ENCODE peak calls at places on chromosome 12, in six cellular contexts. One of them, this sample, is unnamed.

GRCh38 chr12:4277856-4278581 is 4.5 kb downstream of the CCND2 start:
- DNase-seq in posterior vena cava: no peak
- DNase-seq in uterus: no peak
- DNase-seq in activated T-cell treated with anti-CD3 and anti-CD28 coated beads for 24 hours: no peak
- DNase-seq in NCI-H1417 treated with DMSO at 0.1 percent for 48 hours: no peak
- DNase-seq in AML-193: no peak
- DNase-seq in this sample: no peak

GRCh38 chr12:96516472-96517417 is 27.4 kb downstream of the CFAP54 start:
- DNase-seq in posterior vena cava: peak; percentile 92
- DNase-seq in NCI-H1417 treated with DMSO at 0.1 percent for 48 hours: no peak
- DNase-seq in activated T-cell treated with anti-CD3 and anti-CD28 coated beads for 24 hours: peak; percentile 75
- DNase-seq in AML-193: peak; percentile 72
- DNase-seq in uterus: peak; percentile 81
- DNase-seq in this sample: peak; percentile 54

GRCh38 chr12:98901189-98901588 is 256.1 kb downstream of the APAF1 start:
- DNase-seq in activated T-cell treated with anti-CD3 and anti-CD28 coated beads for 24 hours: no peak
- DNase-seq in uterus: no peak
- DNase-seq in posterior vena cava: no peak
- DNase-seq in NCI-H1417 treated with DMSO at 0.1 percent for 48 hours: no peak
- DNase-seq in AML-193: no peak
- DNase-seq in this sample: no peak

GRCh38 chr12:60216226-60216625 is 620.4 kb downstream of the SLC16A7 start:
- DNase-seq in posterior vena cava: no peak
- DNase-seq in activated T-cell treated with anti-CD3 and anti-CD28 coated beads for 24 hours: no peak
- DNase-seq in NCI-H1417 treated with DMSO at 0.1 percent for 48 hours: no peak
- DNase-seq in AML-193: no peak
- DNase-seq in uterus: no peak
- DNase-seq in this sample: no peak

GRCh38 chr12:26473291-26473690 is 277.9 kb downstream of the SSPN start:
- DNase-seq in posterior vena cava: no peak
- DNase-seq in uterus: no peak
- DNase-seq in AML-193: peak; percentile 88
- DNase-seq in activated T-cell treated with anti-CD3 and anti-CD28 coated beads for 24 hours: no peak
- DNase-seq in NCI-H1417 treated with DMSO at 0.1 percent for 48 hours: no peak
- DNase-seq in this sample: no peak

GRCh38 chr12:126617312-126617711 is 1552.1 kb downstream of the AACS start:
- DNase-seq in posterior vena cava: no peak
- DNase-seq in AML-193: no peak
- DNase-seq in uterus: no peak
- DNase-seq in NCI-H1417 treated with DMSO at 0.1 percent for 48 hours: no peak
- DNase-seq in activated T-cell treated with anti-CD3 and anti-CD28 coated beads for 24 hours: no peak
- DNase-seq in this sample: no peak

GRCh38 chr12:116931665-116932064 is 20.9 kb downstream of the FBXW8 start:
- DNase-seq in activated T-cell treated with anti-CD3 and anti-CD28 coated beads for 24 hours: no peak
- DNase-seq in NCI-H1417 treated with DMSO at 0.1 percent for 48 hours: no peak
- DNase-seq in uterus: no peak
- DNase-seq in AML-193: peak; percentile 20
- DNase-seq in posterior vena cava: no peak
- DNase-seq in this sample: no peak

GRCh38 chr12:65685514-65685913 is 138.8 kb upstream of the HMGA2 start:
- DNase-seq in AML-193: peak; percentile 54
- DNase-seq in uterus: no peak
- DNase-seq in posterior vena cava: no peak
- DNase-seq in activated T-cell treated with anti-CD3 and anti-CD28 coated beads for 24 hours: no peak
- DNase-seq in NCI-H1417 treated with DMSO at 0.1 percent for 48 hours: no peak
- DNase-seq in this sample: no peak

GRCh38 chr12:2776129-2776806 is 18.5 kb upstream of the FKBP4 start:
- DNase-seq in posterior vena cava: no peak
- DNase-seq in AML-193: no peak
- DNase-seq in activated T-cell treated with anti-CD3 and anti-CD28 coated beads for 24 hours: no peak
- DNase-seq in NCI-H1417 treated with DMSO at 0.1 percent for 48 hours: no peak
- DNase-seq in uterus: no peak
- DNase-seq in this sample: no peak

GRCh38 chr12:110937104-110937641 is 16.8 kb upstream of the MYL2 start:
- DNase-seq in AML-193: peak; percentile 9
- DNase-seq in uterus: no peak
- DNase-seq in posterior vena cava: peak; percentile 90
- DNase-seq in NCI-H1417 treated with DMSO at 0.1 percent for 48 hours: no peak
- DNase-seq in activated T-cell treated with anti-CD3 and anti-CD28 coated beads for 24 hours: peak; percentile 42
- DNase-seq in this sample: peak; percentile 36

GRCh38 chr12:18546399-18546798 is 191.4 kb downstream of the PLCZ1 start:
- DNase-seq in NCI-H1417 treated with DMSO at 0.1 percent for 48 hours: peak; percentile 19
- DNase-seq in activated T-cell treated with anti-CD3 and anti-CD28 coated beads for 24 hours: no peak
- DNase-seq in AML-193: no peak
- DNase-seq in uterus: no peak
- DNase-seq in posterior vena cava: no peak
- DNase-seq in this sample: no peak

GRCh38 chr12:123041042-123041531 is 60.6 kb downstream of the ARL6IP4 start:
- DNase-seq in NCI-H1417 treated with DMSO at 0.1 percent for 48 hours: peak; percentile 30
- DNase-seq in AML-193: no peak
- DNase-seq in activated T-cell treated with anti-CD3 and anti-CD28 coated beads for 24 hours: no peak
- DNase-seq in posterior vena cava: no peak
- DNase-seq in uterus: no peak
- DNase-seq in this sample: no peak

GRCh38 chr12:112116232-112117060 is 7.9 kb upstream of the NAA25 start:
- DNase-seq in posterior vena cava: peak; percentile 86
- DNase-seq in AML-193: peak; percentile 66
- DNase-seq in NCI-H1417 treated with DMSO at 0.1 percent for 48 hours: peak; percentile 40
- DNase-seq in uterus: peak; percentile 24
- DNase-seq in activated T-cell treated with anti-CD3 and anti-CD28 coated beads for 24 hours: no peak
- DNase-seq in this sample: no peak

GRCh38 chr12:40693503-40693863 is 1.2 kb downstream of the CNTN1 start:
- DNase-seq in activated T-cell treated with anti-CD3 and anti-CD28 coated beads for 24 hours: no peak
- DNase-seq in uterus: peak; percentile 22
- DNase-seq in NCI-H1417 treated with DMSO at 0.1 percent for 48 hours: peak; percentile 63
- DNase-seq in posterior vena cava: no peak
- DNase-seq in AML-193: no peak
- DNase-seq in this sample: no peak

GRCh38 chr12:131641315-131641714 is 69.6 kb upstream of the SFSWAP start:
- DNase-seq in AML-193: no peak
- DNase-seq in activated T-cell treated with anti-CD3 and anti-CD28 coated beads for 24 hours: no peak
- DNase-seq in NCI-H1417 treated with DMSO at 0.1 percent for 48 hours: no peak
- DNase-seq in uterus: no peak
- DNase-seq in posterior vena cava: no peak
- DNase-seq in this sample: no peak

GRCh38 chr12:86543716-86544115 is 287.5 kb upstream of the MGAT4C start:
- DNase-seq in uterus: no peak
- DNase-seq in NCI-H1417 treated with DMSO at 0.1 percent for 48 hours: no peak
- DNase-seq in AML-193: no peak
- DNase-seq in activated T-cell treated with anti-CD3 and anti-CD28 coated beads for 24 hours: no peak
- DNase-seq in posterior vena cava: no peak
- DNase-seq in this sample: no peak

GRCh38 chr12:49491823-49492222 is 47.0 kb upstream of the KCNH3 start:
- DNase-seq in NCI-H1417 treated with DMSO at 0.1 percent for 48 hours: no peak
- DNase-seq in activated T-cell treated with anti-CD3 and anti-CD28 coated beads for 24 hours: no peak
- DNase-seq in posterior vena cava: no peak
- DNase-seq in uterus: no peak
- DNase-seq in AML-193: no peak
- DNase-seq in this sample: no peak

GRCh38 chr12:121970901-121971300 is 50.8 kb upstream of the BCL7A start:
- DNase-seq in activated T-cell treated with anti-CD3 and anti-CD28 coated beads for 24 hours: no peak
- DNase-seq in AML-193: no peak
- DNase-seq in NCI-H1417 treated with DMSO at 0.1 percent for 48 hours: no peak
- DNase-seq in posterior vena cava: no peak
- DNase-seq in uterus: no peak
- DNase-seq in this sample: no peak

This sample was measured in Panc1.